ENCODE peak calls at places on chromosome 5, in seven cellular contexts. E is K562, J is GM12878, G is SK-N-SH, N is HepG2, L is HCT116, C is H1. X is an unnamed sample.

GRCh38 chr5:157446077-157446930 is 13.7 kb upstream of the NIPAL4 start:
- DNase-seq in E (no peak), J (no peak), G (no peak), N (no peak), L (no peak), C (no peak), X (no peak)

GRCh38 chr5:142342128-142342981 is 17.5 kb upstream of the SPRY4 start:
- DNase-seq in E (no peak), J (no peak), G (no peak), N (peak), L (no peak), C (no peak), X (no peak)

GRCh38 chr5:128546658-128547281 is 8.7 kb upstream of the FBN2 start:
- DNase-seq in E (no peak), J (no peak), G (no peak), N (no peak), L (no peak), C (no peak), X (no peak)

GRCh38 chr5:859391-859790 is 8.6 kb upstream of the ZDHHC11 start:
- DNase-seq in E (no peak), J (no peak), G (no peak), N (no peak), L (no peak), C (no peak), X (no peak)

GRCh38 chr5:112642885-112643284 is 94.8 kb upstream of the APC start:
- DNase-seq in E (no peak), J (no peak), G (no peak), N (no peak), L (no peak), C (no peak), X (no peak)

GRCh38 chr5:41457094-41457493 is 53.3 kb downstream of the PLCXD3 start:
- DNase-seq in E (no peak), J (no peak), G (no peak), N (no peak), L (no peak), C (no peak), X (no peak)

GRCh38 chr5:1432296-1432695 is 12.9 kb downstream of the SLC6A3 start:
- DNase-seq in E (no peak), J (no peak), G (peak), N (no peak), L (no peak), C (no peak), X (no peak)

GRCh38 chr5:72079288-72079687 is 28.0 kb upstream of the MAP1B start:
- DNase-seq in E (no peak), J (no peak), G (no peak), N (no peak), L (no peak), C (peak), X (no peak)

GRCh38 chr5:31106259-31106658 is 87.2 kb upstream of the CDH6 start:
- DNase-seq in E (no peak), J (no peak), G (no peak), N (no peak), L (no peak), C (no peak), X (no peak)

GRCh38 chr5:97788369-97788768 is 605.3 kb upstream of the RIOK2 start:
- DNase-seq in E (no peak), J (no peak), G (no peak), N (no peak), L (no peak), C (no peak), X (no peak)

GRCh38 chr5:142725231-142726187 is 39.6 kb upstream of the FGF1 start:
- DNase-seq in E (no peak), J (no peak), G (no peak), N (no peak), L (no peak), C (no peak), X (no peak)

GRCh38 chr5:157520911-157521703 is 54.5 kb downstream of the ADAM19 start:
- DNase-seq in E (no peak), J (no peak), G (no peak), N (peak), L (no peak), C (no peak), X (no peak)

GRCh38 chr5:74492230-74492629 is 148.3 kb downstream of the ENC1 start:
- DNase-seq in E (no peak), J (no peak), G (no peak), N (no peak), L (no peak), C (no peak), X (no peak)

GRCh38 chr5:172235132-172235780 is 41.3 kb downstream of the EFCAB9 start:
- DNase-seq in E (no peak), J (peak), G (no peak), N (peak), L (no peak), C (no peak), X (no peak)

GRCh38 chr5:58156977-58157701 is 302.7 kb downstream of the PLK2 start:
- DNase-seq in E (no peak), J (no peak), G (peak), N (no peak), L (no peak), C (no peak), X (no peak)

GRCh38 chr5:136055612-136056302 is 27.0 kb downstream of the TGFBI start:
- DNase-seq in E (no peak), J (no peak), G (no peak), N (no peak), L (no peak), C (no peak), X (no peak)

GRCh38 chr5:19880859-19881436 is 107.1 kb downstream of the CDH18 start:
- DNase-seq in E (no peak), J (no peak), G (no peak), N (peak), L (no peak), C (no peak), X (peak)

GRCh38 chr5:16574789-16575785 is 41.7 kb downstream of the RETREG1 start:
- DNase-seq in E (no peak), J (no peak), G (no peak), N (no peak), L (no peak), C (no peak), X (no peak)

GRCh38 chr5:173643964-173644363 is 27.5 kb upstream of the BOD1 start:
- DNase-seq in E (no peak), J (peak), G (peak), N (no peak), L (no peak), C (peak), X (peak)

GRCh38 chr5:166509085-166509484 is 1782.4 kb upstream of the WWC1 start:
- DNase-seq in E (peak), J (no peak), G (no peak), N (no peak), L (no peak), C (no peak), X (peak)

GRCh38 chr5:140402258-140403074 is 833 bp downstream of the ANKHD1 start:
- DNase-seq in E (peak), J (peak), G (peak), N (peak), L (no peak), C (peak), X (peak)

GRCh38 chr5:13662646-13663045 is 281.8 kb downstream of the DNAH5 start:
- DNase-seq in E (no peak), J (no peak), G (no peak), N (no peak), L (no peak), C (no peak), X (no peak)

GRCh38 chr5:168672016-168672415 is 92.8 kb upstream of the PANK3 start:
- DNase-seq in E (no peak), J (no peak), G (no peak), N (no peak), L (no peak), C (no peak), X (no peak)
- TF ChIP-seq JUND in E (no peak), J (no peak), G (no peak), N (no peak), L (no peak), C (no peak), X (no peak)

GRCh38 chr5:39616131-39616530 is 191.4 kb upstream of the DAB2 start:
- DNase-seq in E (no peak), J (no peak), G (no peak), N (no peak), L (no peak), C (no peak), X (no peak)
- TF ChIP-seq JUND in E (no peak), J (no peak), G (no peak), N (no peak), L (no peak), C (no peak), X (no peak)

GRCh38 chr5:87435144-87435694 is 22.5 kb upstream of the CCNH start:
- DNase-seq in E (no peak), J (no peak), G (no peak), N (no peak), L (no peak), C (no peak), X (no peak)

GRCh38 chr5:87433945-87434344 is 21.2 kb upstream of the CCNH start:
- DNase-seq in E (no peak), J (no peak), G (no peak), N (no peak), L (no peak), C (no peak), X (no peak)

GRCh38 chr5:87430863-87431262 is 18.1 kb upstream of the CCNH start:
- DNase-seq in E (no peak), J (no peak), G (no peak), N (no peak), L (no peak), C (no peak), X (no peak)

GRCh38 chr5:87434461-87434860 is 21.7 kb upstream of the CCNH start:
- DNase-seq in E (no peak), J (no peak), G (no peak), N (no peak), L (no peak), C (no peak), X (no peak)

DNA sequence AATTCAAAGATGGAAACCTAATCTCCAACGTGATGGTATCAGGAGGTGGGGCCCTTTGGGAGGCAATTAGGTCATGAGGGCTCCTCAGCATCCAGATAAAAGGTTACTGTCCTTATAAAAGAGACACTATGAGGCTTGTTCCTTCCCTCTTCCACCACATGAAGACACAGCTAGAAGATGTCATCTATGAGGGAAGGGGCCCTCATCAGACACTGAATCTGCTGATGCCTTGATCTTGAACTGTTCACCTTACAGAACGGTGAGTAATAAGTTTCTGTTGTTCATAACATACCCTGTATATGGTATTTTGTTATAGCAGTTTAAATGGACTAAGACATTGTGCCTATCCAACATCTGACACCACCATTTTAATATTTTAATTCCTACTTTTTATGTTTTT is 19.7 kb upstream of the CCNH start:
- DNase-seq in E (no peak), J (no peak), G (no peak), N (no peak), L (no peak), C (no peak), X (no peak)
- TF ChIP-seq JUND in E (no peak), J (no peak), G (no peak), N (no peak), L (no peak), C (no peak), X (no peak)

GRCh38 chr5:84381501-84382362 is 2.9 kb downstream of the EDIL3 start:
- DNase-seq in E (no peak), J (no peak), G (no peak), N (no peak), L (no peak), C (no peak), X (no peak)

GRCh38 chr5:84378420-84378819 is 6.3 kb downstream of the EDIL3 start:
- DNase-seq in E (no peak), J (no peak), G (no peak), N (no peak), L (no peak), C (no peak), X (no peak)

GRCh38 chr5:84382363-84383295 is 2.1 kb downstream of the EDIL3 start:
- DNase-seq in E (no peak), J (no peak), G (peak), N (no peak), L (no peak), C (peak), X (no peak)

GRCh38 chr5:84378961-84379360 is 5.7 kb downstream of the EDIL3 start:
- DNase-seq in E (no peak), J (no peak), G (no peak), N (no peak), L (no peak), C (no peak), X (no peak)

DNA sequence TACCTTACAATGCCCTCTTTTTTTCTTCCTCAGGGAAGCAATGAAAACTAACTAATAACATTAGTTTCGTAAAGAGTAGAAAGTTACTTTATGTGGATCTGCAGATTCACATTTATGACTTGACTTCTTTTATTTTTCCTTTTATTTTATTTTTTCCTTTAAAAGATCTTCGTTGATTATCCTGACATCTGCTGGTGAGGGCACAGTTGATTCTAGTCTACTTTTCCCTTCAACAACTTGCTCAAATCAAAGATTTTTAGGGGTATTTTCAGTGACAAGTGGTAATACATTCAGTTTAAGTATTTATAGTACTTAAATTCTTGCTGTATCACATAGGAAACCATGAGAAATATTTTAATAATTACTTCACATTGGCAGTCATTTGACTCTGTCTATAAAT is 4.9 kb downstream of the EDIL3 start:
- DNase-seq in E (no peak), J (no peak), G (no peak), N (no peak), L (no peak), C (no peak), X (no peak)
- TF ChIP-seq JUND in E (no peak), J (no peak), G (no peak), N (no peak), L (no peak), C (no peak), X (no peak)

DNA sequence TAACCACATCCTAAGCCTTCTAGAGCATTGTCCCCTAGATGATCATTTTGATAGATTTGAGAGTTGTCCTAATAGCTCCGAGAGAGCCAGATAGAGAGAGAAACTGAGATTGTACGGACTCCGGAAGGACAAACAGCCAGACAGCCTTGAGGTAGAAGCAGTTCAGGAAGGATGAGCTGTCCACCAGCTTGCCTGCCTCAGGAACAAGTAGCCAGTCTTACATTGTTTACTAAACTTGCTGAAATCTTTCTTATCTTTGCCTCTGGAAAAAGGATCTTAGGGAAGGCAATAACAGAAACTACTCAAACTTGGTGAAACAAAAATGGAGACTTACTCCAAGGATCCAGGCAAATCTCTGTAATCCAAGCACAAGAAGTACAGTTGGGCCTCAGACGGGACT is 39.0 kb upstream of the SAP30L start:
- DNase-seq in E (no peak), J (no peak), G (no peak), N (no peak), L (no peak), C (no peak), X (no peak)
- TF ChIP-seq JUND in E (no peak), J (no peak), G (no peak), N (no peak), L (no peak), C (no peak), X (no peak)

DNA sequence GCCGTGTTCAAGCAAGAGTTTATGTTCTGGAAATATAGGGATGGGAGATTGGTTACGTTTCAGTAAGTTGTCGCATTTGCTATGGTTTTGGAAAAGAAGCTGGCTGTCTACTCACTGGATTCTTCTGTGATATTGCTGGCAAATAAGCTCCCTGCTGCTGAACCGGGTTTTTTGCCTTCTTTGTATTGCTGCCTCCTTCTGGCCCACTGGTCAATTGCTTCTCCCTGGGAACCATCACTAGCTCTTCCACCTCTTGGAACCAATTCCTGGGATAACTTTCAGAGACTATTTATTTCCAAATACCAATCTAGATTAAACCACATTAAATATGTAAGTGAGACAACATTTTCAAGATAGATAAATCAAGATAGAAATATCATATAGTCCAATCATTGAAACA is 43.0 kb downstream of the NUDT12 start:
- DNase-seq in E (no peak), J (no peak), G (no peak), N (no peak), L (no peak), C (no peak), X (peak)
- TF ChIP-seq JUND in E (no peak), J (no peak), G (no peak), N (no peak), L (no peak), C (no peak), X (no peak)

GRCh38 chr5:151495330-151495729 is 47.9 kb downstream of the SLC36A1 start:
- DNase-seq in E (no peak), J (no peak), G (no peak), N (no peak), L (no peak), C (no peak), X (no peak)
- TF ChIP-seq JUND in E (no peak), J (no peak), G (no peak), N (no peak), L (no peak), C (no peak), X (no peak)